ENCODE peak calls at places on chromosomes 1 and 21, in four cellular contexts. One of them, this sample, is unnamed.

GRCh38 chr1:211825990-211826389 is 4.6 kb downstream of the LPGAT1 start:
- DNase-seq in uterus: no peak
- DNase-seq in kidney: no peak
- DNase-seq in body of pancreas: no peak
- DNase-seq in this sample: no peak

GRCh38 chr1:83827731-83828130 is 171.2 kb downstream of the TTLL7 start:
- DNase-seq in uterus: no peak
- DNase-seq in body of pancreas: no peak
- DNase-seq in kidney: no peak
- DNase-seq in this sample: no peak

GRCh38 chr1:77539510-77540142 is 142.8 kb downstream of the ZZZ3 start:
- DNase-seq in body of pancreas: peak; percentile 18
- DNase-seq in uterus: no peak
- DNase-seq in kidney: no peak
- DNase-seq in this sample: no peak

GRCh38 chr1:23101101-23101827 is 67.4 kb downstream of the LUZP1 start:
- DNase-seq in body of pancreas: no peak
- DNase-seq in kidney: no peak
- DNase-seq in uterus: no peak
- DNase-seq in this sample: no peak

GRCh38 chr21:34364921-34365320 is 1.1 kb downstream of the KCNE2 start:
- DNase-seq in body of pancreas: no peak
- DNase-seq in uterus: no peak
- DNase-seq in kidney: no peak
- DNase-seq in this sample: no peak

GRCh38 chr1:201072149-201072548 is 40.1 kb downstream of the CACNA1S start:
- DNase-seq in kidney: no peak
- DNase-seq in body of pancreas: no peak
- DNase-seq in uterus: no peak
- DNase-seq in this sample: no peak

GRCh38 chr1:27527223-27527856 is 37.4 kb upstream of the WASF2 start:
- DNase-seq in kidney: peak; percentile 84
- DNase-seq in uterus: peak; percentile 80
- DNase-seq in body of pancreas: peak; percentile 68
- DNase-seq in this sample: no peak

GRCh38 chr1:223724376-223724775 is 12.0 kb downstream of the CAPN2 start:
- DNase-seq in body of pancreas: no peak
- DNase-seq in kidney: peak; percentile 23
- DNase-seq in uterus: no peak
- DNase-seq in this sample: no peak

GRCh38 chr1:225847610-225848009 is 34.6 kb downstream of the TMEM63A start:
- DNase-seq in uterus: no peak
- DNase-seq in kidney: no peak
- DNase-seq in body of pancreas: peak; percentile 91
- DNase-seq in this sample: no peak

GRCh38 chr1:40980453-40981121 is 1.1 kb downstream of the CTPS1 start:
- DNase-seq in kidney: no peak
- DNase-seq in uterus: peak; percentile 33
- DNase-seq in body of pancreas: peak; percentile 19
- DNase-seq in this sample: no peak

GRCh38 chr1:160179336-160179735 is 11.0 kb upstream of the CASQ1 start:
- DNase-seq in uterus: no peak
- DNase-seq in body of pancreas: no peak
- DNase-seq in kidney: no peak
- DNase-seq in this sample: no peak

GRCh38 chr1:71047635-71048607 is at the start of gene PTGER3:
- DNase-seq in kidney: peak; percentile 90
- DNase-seq in body of pancreas: peak; percentile 89
- DNase-seq in uterus: peak; percentile 93
- DNase-seq in this sample: no peak

GRCh38 chr1:14947421-14947820 is 206.1 kb upstream of the TMEM51 start:
- DNase-seq in uterus: no peak
- DNase-seq in kidney: no peak
- DNase-seq in body of pancreas: no peak
- DNase-seq in this sample: no peak
- H3K27ac ChIP-seq in uterus: no peak overlapping the region
- H3K27ac ChIP-seq in kidney: peak overlapping the region; percentile 26
- H3K27ac ChIP-seq in body of pancreas: no peak overlapping the region
- H3K27ac ChIP-seq in this sample: no peak overlapping the region

GRCh38 chr1:17563494-17564281 is 24.2 kb downstream of the ARHGEF10L start:
- DNase-seq in kidney: no peak
- DNase-seq in body of pancreas: peak; percentile 65
- DNase-seq in uterus: no peak
- DNase-seq in this sample: no peak
- H3K27ac ChIP-seq in kidney: peak overlapping the region; percentile 86
- H3K27ac ChIP-seq in body of pancreas: peak overlapping the region; percentile 60
- H3K27ac ChIP-seq in uterus: peak overlapping the region; percentile 92
- H3K27ac ChIP-seq in this sample: peak overlapping the region; percentile 74

DNA sequence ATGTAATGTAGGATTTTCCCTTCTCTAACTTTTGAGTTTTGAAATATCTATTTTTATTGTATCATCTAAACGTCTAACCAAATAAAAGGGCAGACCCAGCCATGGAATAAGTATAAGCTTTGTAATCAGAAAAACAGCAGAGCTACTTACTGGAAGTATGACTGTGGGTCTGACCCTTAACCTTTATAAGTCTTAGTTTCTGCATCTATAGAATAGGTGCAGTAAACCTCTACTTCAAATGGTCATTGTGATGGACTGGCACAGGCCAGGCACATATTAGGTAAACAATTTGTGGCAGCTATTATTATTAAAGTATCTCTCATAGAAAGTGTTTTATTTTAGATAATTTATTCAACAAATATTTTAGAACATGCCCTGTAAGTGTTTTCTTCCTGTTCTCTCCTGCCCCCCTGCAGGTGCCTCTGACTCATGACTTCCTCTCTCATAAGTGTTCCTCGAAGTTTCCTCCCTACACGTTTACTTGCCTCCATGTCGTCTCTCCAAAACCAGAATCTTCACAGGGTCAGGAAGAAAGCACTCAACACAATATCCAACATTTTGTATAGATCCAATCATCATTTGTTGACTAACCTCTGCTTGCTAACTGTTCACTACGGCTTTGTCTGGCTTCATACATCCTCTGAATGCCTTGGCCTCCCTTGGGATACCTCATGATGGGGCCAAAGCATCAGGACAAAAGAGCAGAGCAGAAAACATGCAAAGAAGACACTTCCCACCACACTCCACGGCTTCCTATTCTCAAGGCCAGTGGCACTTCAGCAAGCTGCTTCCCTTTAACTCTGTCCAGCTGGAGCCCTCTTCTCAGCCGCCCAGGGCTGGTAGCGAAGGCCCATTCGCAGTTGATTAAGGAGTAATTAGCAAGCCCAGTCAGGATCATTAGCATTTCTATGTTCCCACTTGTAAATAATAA is 224.6 kb upstream of the FGGY start:
- DNase-seq in uterus: no peak
- DNase-seq in kidney: no peak
- DNase-seq in body of pancreas: no peak
- DNase-seq in this sample: no peak
- H3K27ac ChIP-seq in uterus: no peak overlapping the region
- H3K27ac ChIP-seq in kidney: no peak overlapping the region
- H3K27ac ChIP-seq in body of pancreas: no peak overlapping the region
- H3K27ac ChIP-seq in this sample: no peak overlapping the region

DNA sequence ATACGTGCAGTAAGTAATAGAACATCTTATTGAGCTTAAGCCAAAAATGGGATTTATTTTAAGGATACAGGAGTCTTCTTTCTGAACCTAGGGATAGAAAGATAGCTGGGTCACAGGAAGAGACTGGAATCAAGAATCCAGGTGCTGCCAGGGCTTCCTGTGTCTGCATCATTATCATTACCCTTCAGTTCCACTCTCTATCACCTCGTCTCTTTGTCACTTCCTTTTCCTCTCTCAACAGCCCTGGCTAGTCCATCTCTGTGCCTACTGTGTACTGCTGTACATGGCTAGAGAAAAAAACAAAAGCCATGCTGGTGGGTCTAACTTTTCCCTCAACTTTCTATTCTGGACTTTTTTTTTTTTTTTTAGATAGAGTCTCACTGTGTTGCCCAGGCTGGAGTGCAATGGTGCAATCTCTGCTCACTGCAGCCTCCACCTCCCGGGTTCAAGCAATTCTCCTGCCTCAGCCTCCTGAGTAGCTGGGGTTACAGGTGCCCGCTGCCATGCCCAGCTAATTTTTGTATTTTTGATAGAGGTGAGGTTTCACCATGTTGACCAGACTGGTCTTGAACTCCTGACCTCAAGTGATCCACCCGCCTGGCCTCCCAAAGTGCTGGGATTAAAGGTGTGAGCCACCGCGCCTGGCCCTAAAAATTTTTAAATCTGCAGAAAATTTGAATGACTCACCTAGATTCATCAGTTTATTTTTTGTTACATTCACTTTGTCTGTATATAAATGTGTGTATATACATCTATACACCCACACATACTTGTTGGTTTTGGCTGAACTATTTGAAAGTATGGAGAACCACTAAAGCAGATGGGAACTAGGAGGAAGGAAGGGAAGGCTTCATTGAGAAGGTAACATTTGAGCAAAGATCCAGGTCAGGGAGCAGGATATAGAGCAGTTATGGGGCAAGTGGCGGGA is 31.9 kb downstream of the UBE4B start:
- DNase-seq in kidney: no peak
- DNase-seq in uterus: no peak
- DNase-seq in body of pancreas: no peak
- DNase-seq in this sample: no peak
- H3K27ac ChIP-seq in kidney: no peak overlapping the region
- H3K27ac ChIP-seq in uterus: peak overlapping the region; percentile 83
- H3K27ac ChIP-seq in body of pancreas: peak overlapping the region; percentile 14
- H3K27ac ChIP-seq in this sample: peak overlapping the region; percentile 58

DNA sequence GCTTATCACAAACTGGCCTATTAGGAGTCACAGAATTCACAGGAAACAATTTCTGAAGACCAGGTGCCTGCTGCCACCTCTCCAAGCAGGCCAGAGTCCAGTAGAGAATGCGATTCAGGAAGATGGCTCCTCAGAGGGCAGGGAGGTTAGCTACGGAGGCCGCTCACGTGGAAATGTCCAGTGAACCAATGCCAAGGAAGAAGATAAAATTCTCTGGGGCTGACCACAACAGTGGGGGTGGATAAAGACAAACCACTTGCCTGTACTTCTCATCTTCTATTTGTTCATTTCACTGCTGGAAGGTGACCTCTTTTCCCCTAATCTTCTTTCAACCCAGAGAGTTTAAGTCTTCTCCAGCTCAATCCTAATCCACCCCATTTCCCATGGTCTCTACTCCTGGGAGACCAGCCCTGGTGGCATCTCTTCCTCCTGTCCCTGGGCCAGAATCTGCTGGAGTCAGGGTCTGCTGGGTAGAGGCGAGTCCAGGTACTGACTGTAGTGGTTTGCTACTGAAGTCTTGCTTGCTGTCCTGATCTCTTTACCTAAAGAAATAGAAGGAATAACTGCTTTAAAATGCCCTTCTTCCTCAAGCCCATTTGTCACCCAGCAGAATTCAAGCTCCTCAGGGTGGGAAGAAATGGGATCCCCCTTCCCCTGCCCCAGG is 3.2 kb downstream of the PSRC1 start:
- DNase-seq in kidney: no peak
- DNase-seq in uterus: no peak
- DNase-seq in body of pancreas: no peak
- DNase-seq in this sample: no peak
- H3K27ac ChIP-seq in kidney: no peak overlapping the region
- H3K27ac ChIP-seq in uterus: no peak overlapping the region
- H3K27ac ChIP-seq in body of pancreas: no peak overlapping the region
- H3K27ac ChIP-seq in this sample: no peak overlapping the region

DNA sequence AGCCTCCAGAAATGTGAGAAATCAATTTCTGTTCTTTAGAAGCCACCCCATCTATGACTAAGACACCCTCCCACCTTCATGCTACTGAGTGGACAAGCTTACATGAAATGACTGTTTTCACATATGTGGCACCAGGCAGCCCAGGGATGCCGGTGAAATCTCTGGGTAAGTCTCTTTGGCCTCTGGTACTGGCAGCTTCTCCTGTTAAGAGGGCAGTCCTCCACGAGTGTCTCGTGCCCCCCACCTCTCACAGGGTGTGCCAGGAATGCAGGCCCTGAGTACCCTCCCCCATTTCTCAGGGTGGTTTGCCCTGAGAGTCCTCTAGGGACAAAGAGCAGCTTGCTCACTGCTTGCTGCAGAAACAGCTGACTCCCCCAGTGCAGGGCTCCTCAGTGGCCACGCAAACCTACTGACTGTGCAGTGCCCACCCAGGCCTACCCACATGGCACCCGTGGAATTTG is 3.2 kb upstream of the PRXL2B start:
- DNase-seq in body of pancreas: no peak
- DNase-seq in kidney: peak; percentile 43
- DNase-seq in uterus: no peak
- DNase-seq in this sample: no peak
- H3K27ac ChIP-seq in body of pancreas: no peak overlapping the region
- H3K27ac ChIP-seq in kidney: no peak overlapping the region
- H3K27ac ChIP-seq in uterus: no peak overlapping the region
- H3K27ac ChIP-seq in this sample: peak overlapping the region; percentile 8

GRCh38 chr1:55287732-55288131 is 72.6 kb upstream of the USP24 start:
- DNase-seq in kidney: no peak
- DNase-seq in uterus: no peak
- DNase-seq in body of pancreas: no peak
- DNase-seq in this sample: no peak

GRCh38 chr1:55289042-55289441 is 73.9 kb upstream of the USP24 start:
- DNase-seq in body of pancreas: no peak
- DNase-seq in uterus: no peak
- DNase-seq in kidney: no peak
- DNase-seq in this sample: no peak

GRCh38 chr1:55286851-55287602 is 71.9 kb upstream of the USP24 start:
- DNase-seq in kidney: no peak
- DNase-seq in body of pancreas: no peak
- DNase-seq in uterus: no peak
- DNase-seq in this sample: no peak

GRCh38 chr1:55289614-55290013 is 74.5 kb upstream of the USP24 start:
- DNase-seq in uterus: no peak
- DNase-seq in body of pancreas: no peak
- DNase-seq in kidney: no peak
- DNase-seq in this sample: no peak

GRCh38 chr1:55288245-55288644 is 73.1 kb upstream of the USP24 start:
- DNase-seq in body of pancreas: no peak
- DNase-seq in uterus: no peak
- DNase-seq in kidney: peak; percentile 72
- DNase-seq in this sample: no peak
- H3K27ac ChIP-seq in body of pancreas: no peak overlapping the region
- H3K27ac ChIP-seq in uterus: no peak overlapping the region
- H3K27ac ChIP-seq in kidney: no peak overlapping the region
- H3K27ac ChIP-seq in this sample: no peak overlapping the region

GRCh38 chr1:54922921-54923421 is 36.0 kb upstream of the DHCR24 start:
- DNase-seq in uterus: no peak
- DNase-seq in body of pancreas: peak; percentile 13
- DNase-seq in kidney: no peak
- DNase-seq in this sample: no peak
- H3K27ac ChIP-seq in uterus: no peak overlapping the region
- H3K27ac ChIP-seq in body of pancreas: no peak overlapping the region
- H3K27ac ChIP-seq in kidney: no peak overlapping the region
- H3K27ac ChIP-seq in this sample: no peak overlapping the region

This sample was measured in caudate nucleus.